ENCODE peak calls at places on chromosomes 11 and 22, in ten cellular contexts. One of them, this sample, is unnamed.

GRCh38 chr11:123083623-123084029 is 21.7 kb upstream of the HSPA8 start:
- DNase-seq in lower lobe of right lung: no peak
- DNase-seq in CD4-positive, alpha-beta T cell: peak; percentile 68
- DNase-seq in HFFc6: peak; percentile 99
- DNase-seq in WTC11: no peak
- DNase-seq in Calu3: peak; percentile 82
- DNase-seq in osteoblast: peak; percentile 79
- DNase-seq in transverse colon: peak; percentile 86
- DNase-seq in body of pancreas: peak; percentile 81
- DNase-seq in spleen: peak; percentile 73
- DNase-seq in this sample: no peak

GRCh38 chr11:2702771-2703486 is 3.1 kb upstream of the KCNQ1OT1 start:
- DNase-seq in WTC11: peak; percentile 5
- DNase-seq in spleen: peak; percentile 66
- DNase-seq in osteoblast: peak; percentile 84
- DNase-seq in body of pancreas: no peak
- DNase-seq in lower lobe of right lung: peak; percentile 32
- DNase-seq in HFFc6: no peak
- DNase-seq in transverse colon: no peak
- DNase-seq in Calu3: no peak
- DNase-seq in CD4-positive, alpha-beta T cell: no peak
- DNase-seq in this sample: peak; percentile 59

GRCh38 chr22:17106161-17106784 is 14.9 kb downstream of the TMEM121B start:
- DNase-seq in CD4-positive, alpha-beta T cell: no peak
- DNase-seq in WTC11: peak; percentile 37
- DNase-seq in spleen: peak; percentile 82
- DNase-seq in transverse colon: no peak
- DNase-seq in body of pancreas: no peak
- DNase-seq in HFFc6: no peak
- DNase-seq in osteoblast: peak; percentile 61
- DNase-seq in lower lobe of right lung: no peak
- DNase-seq in Calu3: no peak
- DNase-seq in this sample: no peak

GRCh38 chr11:69215784-69216415 is 60.2 kb downstream of the SMIM38 start:
- DNase-seq in WTC11: no peak
- DNase-seq in HFFc6: peak; percentile 25
- DNase-seq in Calu3: peak; percentile 39
- DNase-seq in CD4-positive, alpha-beta T cell: peak; percentile 12
- DNase-seq in spleen: no peak
- DNase-seq in osteoblast: peak; percentile 83
- DNase-seq in lower lobe of right lung: no peak
- DNase-seq in transverse colon: no peak
- DNase-seq in body of pancreas: peak; percentile 5
- DNase-seq in this sample: no peak

GRCh38 chr22:27474112-27474571 is 327.4 kb downstream of the MN1 start:
- DNase-seq in transverse colon: no peak
- DNase-seq in osteoblast: no peak
- DNase-seq in WTC11: no peak
- DNase-seq in body of pancreas: no peak
- DNase-seq in Calu3: no peak
- DNase-seq in HFFc6: no peak
- DNase-seq in CD4-positive, alpha-beta T cell: no peak
- DNase-seq in lower lobe of right lung: no peak
- DNase-seq in spleen: no peak
- DNase-seq in this sample: no peak

GRCh38 chr22:26671317-26672059 is 14.1 kb downstream of the MIAT start:
- DNase-seq in lower lobe of right lung: peak; percentile 59
- DNase-seq in HFFc6: no peak
- DNase-seq in transverse colon: peak; percentile 60
- DNase-seq in WTC11: no peak
- DNase-seq in spleen: peak; percentile 93
- DNase-seq in CD4-positive, alpha-beta T cell: peak; percentile 77
- DNase-seq in Calu3: peak; percentile 27
- DNase-seq in body of pancreas: peak; percentile 40
- DNase-seq in osteoblast: no peak
- DNase-seq in this sample: no peak

GRCh38 chr22:20259336-20259705 is 8.8 kb downstream of the RTN4R start:
- DNase-seq in HFFc6: no peak
- DNase-seq in transverse colon: no peak
- DNase-seq in CD4-positive, alpha-beta T cell: no peak
- DNase-seq in lower lobe of right lung: no peak
- DNase-seq in body of pancreas: no peak
- DNase-seq in osteoblast: no peak
- DNase-seq in Calu3: no peak
- DNase-seq in spleen: no peak
- DNase-seq in WTC11: no peak
- DNase-seq in this sample: no peak

GRCh38 chr22:45891021-45891421 is 85.9 kb downstream of the WNT7B start:
- DNase-seq in CD4-positive, alpha-beta T cell: no peak
- DNase-seq in osteoblast: peak; percentile 29
- DNase-seq in spleen: peak; percentile 67
- DNase-seq in body of pancreas: no peak
- DNase-seq in HFFc6: no peak
- DNase-seq in transverse colon: no peak
- DNase-seq in lower lobe of right lung: peak; percentile 41
- DNase-seq in WTC11: peak; percentile 38
- DNase-seq in Calu3: no peak
- DNase-seq in this sample: peak; percentile 94

GRCh38 chr11:78350101-78350645 is 67.4 kb downstream of the GAB2 start:
- DNase-seq in spleen: no peak
- DNase-seq in WTC11: no peak
- DNase-seq in lower lobe of right lung: no peak
- DNase-seq in osteoblast: no peak
- DNase-seq in body of pancreas: no peak
- DNase-seq in transverse colon: peak; percentile 19
- DNase-seq in Calu3: no peak
- DNase-seq in HFFc6: peak; percentile 2
- DNase-seq in CD4-positive, alpha-beta T cell: no peak
- DNase-seq in this sample: no peak

GRCh38 chr11:126978155-126978554 is 22.4 kb downstream of the KIRREL3 start:
- DNase-seq in body of pancreas: no peak
- DNase-seq in HFFc6: no peak
- DNase-seq in transverse colon: no peak
- DNase-seq in WTC11: peak; percentile 39
- DNase-seq in spleen: no peak
- DNase-seq in lower lobe of right lung: no peak
- DNase-seq in CD4-positive, alpha-beta T cell: no peak
- DNase-seq in osteoblast: no peak
- DNase-seq in Calu3: peak; percentile 10
- DNase-seq in this sample: no peak

GRCh38 chr11:119389611-119390254 is 8.2 kb upstream of the USP2 start:
- DNase-seq in Calu3: no peak
- DNase-seq in WTC11: peak; percentile 79
- DNase-seq in body of pancreas: no peak
- DNase-seq in HFFc6: no peak
- DNase-seq in CD4-positive, alpha-beta T cell: no peak
- DNase-seq in transverse colon: no peak
- DNase-seq in lower lobe of right lung: no peak
- DNase-seq in spleen: no peak
- DNase-seq in osteoblast: no peak
- DNase-seq in this sample: no peak
- TF ChIP-seq CTCF in Calu3: peak; percentile 22
- TF ChIP-seq CTCF in WTC11: peak; percentile 33
- TF ChIP-seq CTCF in body of pancreas: peak; percentile 19
- TF ChIP-seq CTCF in HFFc6: peak; percentile 59
- TF ChIP-seq CTCF in CD4-positive, alpha-beta T cell: peak; percentile 44
- TF ChIP-seq CTCF in transverse colon: peak; percentile 35
- TF ChIP-seq CTCF in lower lobe of right lung: peak; percentile 13
- TF ChIP-seq CTCF in spleen: peak; percentile 8
- TF ChIP-seq CTCF in osteoblast: peak; percentile 38
- TF ChIP-seq CTCF in this sample: peak; percentile 50

GRCh38 chr11:43579171-43579918 is 101.2 kb upstream of the HSD17B12 start:
- DNase-seq in osteoblast: peak; percentile 92
- DNase-seq in HFFc6: no peak
- DNase-seq in lower lobe of right lung: no peak
- DNase-seq in Calu3: peak; percentile 50
- DNase-seq in WTC11: peak; percentile 74
- DNase-seq in spleen: no peak
- DNase-seq in CD4-positive, alpha-beta T cell: no peak
- DNase-seq in transverse colon: no peak
- DNase-seq in body of pancreas: no peak
- DNase-seq in this sample: no peak
- TF ChIP-seq CTCF in osteoblast: peak; percentile 8
- TF ChIP-seq CTCF in HFFc6: peak; percentile 68
- TF ChIP-seq CTCF in lower lobe of right lung: no peak
- TF ChIP-seq CTCF in Calu3: peak; percentile 70
- TF ChIP-seq CTCF in WTC11: no peak
- TF ChIP-seq CTCF in spleen: no peak
- TF ChIP-seq CTCF in CD4-positive, alpha-beta T cell: no peak
- TF ChIP-seq CTCF in transverse colon: no peak
- TF ChIP-seq CTCF in body of pancreas: no peak
- TF ChIP-seq CTCF in this sample: peak; percentile 68

GRCh38 chr11:16248248-16248647 is 108.1 kb downstream of the SOX6 start:
- DNase-seq in lower lobe of right lung: no peak
- DNase-seq in HFFc6: no peak
- DNase-seq in osteoblast: no peak
- DNase-seq in CD4-positive, alpha-beta T cell: no peak
- DNase-seq in Calu3: no peak
- DNase-seq in spleen: peak; percentile 11
- DNase-seq in transverse colon: no peak
- DNase-seq in WTC11: no peak
- DNase-seq in body of pancreas: no peak
- DNase-seq in this sample: no peak

GRCh38 chr11:16252373-16252772 is 104.0 kb downstream of the SOX6 start:
- DNase-seq in transverse colon: no peak
- DNase-seq in CD4-positive, alpha-beta T cell: no peak
- DNase-seq in osteoblast: peak; percentile 5
- DNase-seq in WTC11: no peak
- DNase-seq in Calu3: peak; percentile 13
- DNase-seq in spleen: no peak
- DNase-seq in HFFc6: peak; percentile 16
- DNase-seq in lower lobe of right lung: no peak
- DNase-seq in body of pancreas: no peak
- DNase-seq in this sample: no peak
- TF ChIP-seq CTCF in transverse colon: peak; percentile 23
- TF ChIP-seq CTCF in CD4-positive, alpha-beta T cell: no peak
- TF ChIP-seq CTCF in osteoblast: peak; percentile 39
- TF ChIP-seq CTCF in WTC11: no peak
- TF ChIP-seq CTCF in Calu3: no peak
- TF ChIP-seq CTCF in spleen: no peak
- TF ChIP-seq CTCF in HFFc6: peak; percentile 52
- TF ChIP-seq CTCF in lower lobe of right lung: no peak
- TF ChIP-seq CTCF in body of pancreas: no peak
- TF ChIP-seq CTCF in this sample: peak; percentile 68

GRCh38 chr11:8355418-8355742 is 91.7 kb upstream of the LMO1 start:
- DNase-seq in transverse colon: no peak
- DNase-seq in WTC11: no peak
- DNase-seq in osteoblast: peak; percentile 27
- DNase-seq in body of pancreas: no peak
- DNase-seq in CD4-positive, alpha-beta T cell: no peak
- DNase-seq in Calu3: no peak
- DNase-seq in lower lobe of right lung: no peak
- DNase-seq in spleen: peak; percentile 25
- DNase-seq in HFFc6: no peak
- DNase-seq in this sample: peak; percentile 51
- TF ChIP-seq CTCF in transverse colon: no peak
- TF ChIP-seq CTCF in WTC11: no peak
- TF ChIP-seq CTCF in osteoblast: no peak
- TF ChIP-seq CTCF in body of pancreas: no peak
- TF ChIP-seq CTCF in CD4-positive, alpha-beta T cell: no peak
- TF ChIP-seq CTCF in Calu3: no peak
- TF ChIP-seq CTCF in lower lobe of right lung: no peak
- TF ChIP-seq CTCF in spleen: no peak
- TF ChIP-seq CTCF in HFFc6: no peak
- TF ChIP-seq CTCF in this sample: no peak

DNA sequence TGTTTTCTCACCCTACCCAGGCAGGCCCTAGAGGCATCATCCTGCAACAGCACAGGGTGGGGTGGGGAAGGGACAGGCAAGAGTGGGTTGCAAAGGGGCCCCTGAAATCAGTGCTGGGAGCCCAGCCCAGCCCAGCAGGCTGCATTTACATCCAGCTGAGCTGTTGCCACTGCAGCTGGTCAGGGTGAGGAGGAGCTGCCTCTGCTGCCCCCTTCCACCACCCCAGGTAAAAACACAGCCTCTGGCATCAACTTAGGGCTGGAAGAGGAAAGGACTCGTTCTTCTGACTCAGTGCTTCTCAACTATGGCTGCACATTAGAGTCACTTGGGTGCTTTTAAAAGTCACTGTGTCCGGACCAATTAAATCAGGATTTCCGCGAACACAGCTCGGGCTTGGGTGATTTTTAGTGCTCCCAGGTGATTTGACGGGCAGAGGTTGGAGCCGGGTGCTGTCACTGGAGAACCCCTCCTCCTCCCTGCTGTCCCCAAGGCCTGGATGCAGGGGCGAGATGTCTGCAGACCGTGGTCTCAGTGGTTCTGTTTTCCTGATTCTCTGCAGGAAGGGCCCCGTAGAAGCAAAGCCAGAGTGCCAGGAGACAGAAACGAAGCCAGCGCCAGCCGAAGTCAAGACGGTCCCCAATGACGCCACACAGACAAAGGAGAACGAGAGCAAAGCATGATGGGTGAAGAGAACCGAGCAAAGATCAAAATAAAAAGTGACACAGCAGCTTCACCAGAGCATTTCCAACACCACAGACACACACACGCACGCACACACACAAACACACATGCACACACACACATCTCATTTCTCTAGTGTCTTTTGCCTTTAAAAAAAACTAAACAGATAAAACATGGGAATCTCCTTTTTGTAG is 39.4 kb upstream of the TTC12 start:
- DNase-seq in lower lobe of right lung: no peak
- DNase-seq in transverse colon: no peak
- DNase-seq in body of pancreas: no peak
- DNase-seq in WTC11: peak; percentile 54
- DNase-seq in osteoblast: no peak
- DNase-seq in CD4-positive, alpha-beta T cell: no peak
- DNase-seq in HFFc6: no peak
- DNase-seq in spleen: no peak
- DNase-seq in Calu3: peak; percentile 11
- DNase-seq in this sample: no peak
- TF ChIP-seq CTCF in lower lobe of right lung: no peak
- TF ChIP-seq CTCF in transverse colon: no peak
- TF ChIP-seq CTCF in body of pancreas: no peak
- TF ChIP-seq CTCF in WTC11: peak; percentile 44
- TF ChIP-seq CTCF in osteoblast: no peak
- TF ChIP-seq CTCF in CD4-positive, alpha-beta T cell: no peak
- TF ChIP-seq CTCF in HFFc6: no peak
- TF ChIP-seq CTCF in spleen: no peak
- TF ChIP-seq CTCF in Calu3: peak; percentile 21
- TF ChIP-seq CTCF in this sample: peak; percentile 42

GRCh38 chr11:86214710-86215109 is 29.8 kb upstream of the EED start:
- DNase-seq in Calu3: peak; percentile 21
- DNase-seq in CD4-positive, alpha-beta T cell: no peak
- DNase-seq in spleen: no peak
- DNase-seq in transverse colon: no peak
- DNase-seq in body of pancreas: no peak
- DNase-seq in HFFc6: no peak
- DNase-seq in lower lobe of right lung: no peak
- DNase-seq in osteoblast: no peak
- DNase-seq in WTC11: no peak
- DNase-seq in this sample: no peak
- TF ChIP-seq CTCF in Calu3: no peak
- TF ChIP-seq CTCF in CD4-positive, alpha-beta T cell: no peak
- TF ChIP-seq CTCF in spleen: no peak
- TF ChIP-seq CTCF in transverse colon: no peak
- TF ChIP-seq CTCF in body of pancreas: no peak
- TF ChIP-seq CTCF in HFFc6: peak; percentile 41
- TF ChIP-seq CTCF in lower lobe of right lung: no peak
- TF ChIP-seq CTCF in osteoblast: peak; percentile 30
- TF ChIP-seq CTCF in WTC11: no peak
- TF ChIP-seq CTCF in this sample: peak; percentile 23

GRCh38 chr11:67439321-67440228 is 2.1 kb upstream of the PTPRCAP start:
- DNase-seq in body of pancreas: peak; percentile 49
- DNase-seq in CD4-positive, alpha-beta T cell: peak; percentile 41
- DNase-seq in Calu3: peak; percentile 45
- DNase-seq in spleen: no peak
- DNase-seq in WTC11: peak; percentile 55
- DNase-seq in osteoblast: peak; percentile 96
- DNase-seq in HFFc6: peak; percentile 16
- DNase-seq in lower lobe of right lung: no peak
- DNase-seq in transverse colon: peak; percentile 62
- DNase-seq in this sample: peak; percentile 90
- TF ChIP-seq CTCF in body of pancreas: peak; percentile 9
- TF ChIP-seq CTCF in CD4-positive, alpha-beta T cell: no peak
- TF ChIP-seq CTCF in Calu3: no peak
- TF ChIP-seq CTCF in spleen: no peak
- TF ChIP-seq CTCF in WTC11: no peak
- TF ChIP-seq CTCF in osteoblast: peak; percentile 35
- TF ChIP-seq CTCF in HFFc6: peak; percentile 63
- TF ChIP-seq CTCF in lower lobe of right lung: no peak
- TF ChIP-seq CTCF in transverse colon: no peak
- TF ChIP-seq CTCF in this sample: peak; percentile 48

This sample was measured in chondrocyte.